ENCODE peak calls at places on chromosomes 7 and 10, in seven cellular contexts. Z, F, W, E, A, K and N are unnamed samples.

GRCh38 chr7:26490631-26491624 is 199.3 kb downstream of the SNX10 start:
- DNase-seq in Z (no peak), F (peak; percentile 79), W (no peak), E (peak; percentile 17), A (no peak), K (peak; percentile 50), N (no peak)

GRCh38 chr10:93715345-93715744 is 13.0 kb upstream of the FRA10AC1 start:
- DNase-seq in Z (no peak), F (no peak), W (no peak), E (no peak), A (no peak), K (no peak), N (no peak)

GRCh38 chr7:48042216-48042615 is 6.9 kb downstream of the C7orf57 start:
- DNase-seq in Z (no peak), F (no peak), W (no peak), E (no peak), A (no peak), K (no peak), N (no peak)

GRCh38 chr7:8282871-8283270 is 20.9 kb upstream of the ICA1 start:
- DNase-seq in Z (no peak), F (no peak), W (no peak), E (no peak), A (no peak), K (no peak), N (no peak)

GRCh38 chr7:88835147-88835728 is 39.7 kb upstream of the TEX47 start:
- DNase-seq in Z (no peak), F (peak; percentile 10), W (peak; percentile 10), E (peak; percentile 5), A (peak; percentile 25), K (peak; percentile 59), N (peak; percentile 65)

GRCh38 chr10:6778992-6779701 is 199.1 kb upstream of the PRKCQ start:
- DNase-seq in Z (no peak), F (no peak), W (peak; percentile 75), E (no peak), A (peak; percentile 87), K (no peak), N (no peak)

GRCh38 chr7:155255660-155256059 is 42.0 kb upstream of the INSIG1 start:
- DNase-seq in Z (no peak), F (no peak), W (no peak), E (no peak), A (no peak), K (no peak), N (no peak)

GRCh38 chr10:59206204-59206720 is 29.8 kb downstream of the PHYHIPL start:
- DNase-seq in Z (no peak), F (no peak), W (no peak), E (no peak), A (no peak), K (no peak), N (no peak)

GRCh38 chr10:70578371-70578947 is 24.1 kb downstream of the PRF1 start:
- DNase-seq in Z (no peak), F (no peak), W (no peak), E (no peak), A (peak; percentile 88), K (peak; percentile 91), N (peak; percentile 96)

GRCh38 chr7:100079024-100079560 is 2.4 kb downstream of the ZNF3 start:
- DNase-seq in Z (no peak), F (no peak), W (peak; percentile 94), E (no peak), A (no peak), K (no peak), N (no peak)

GRCh38 chr7:138943061-138943460 is 38.1 kb downstream of the KIAA1549 start:
- DNase-seq in Z (no peak), F (no peak), W (peak; percentile 47), E (no peak), A (no peak), K (no peak), N (no peak)

GRCh38 chr7:158959021-158959717 is 102.8 kb downstream of the DYNC2I1 start:
- DNase-seq in Z (no peak), F (no peak), W (no peak), E (no peak), A (no peak), K (no peak), N (no peak)

GRCh38 chr7:51246258-51247245 is 70.1 kb downstream of the COBL start:
- DNase-seq in Z (no peak), F (no peak), W (peak; percentile 87), E (peak; percentile 49), A (no peak), K (no peak), N (no peak)

GRCh38 chr7:954330-955238 is at the start of gene ADAP1:
- DNase-seq in Z (no peak), F (no peak), W (peak; percentile 72), E (no peak), A (no peak), K (peak; percentile 81), N (no peak)

GRCh38 chr7:127585044-127585953 is at the start of gene GCC1:
- DNase-seq in Z (peak; percentile 86), F (peak; percentile 10), W (peak; percentile 86), E (peak; percentile 82), A (peak; percentile 74), K (peak; percentile 89), N (peak; percentile 94)

GRCh38 chr7:98646465-98646864 is 29.4 kb downstream of the NPTX2 start:
- DNase-seq in Z (no peak), F (no peak), W (no peak), E (no peak), A (no peak), K (no peak), N (no peak)

GRCh38 chr10:86862373-86862772 is 95.0 kb downstream of the MMRN2 start:
- DNase-seq in Z (no peak), F (no peak), W (no peak), E (no peak), A (no peak), K (no peak), N (no peak)

GRCh38 chr10:75396861-75397570 is 4.5 kb downstream of the ZNF503 start:
- DNase-seq in Z (no peak), F (no peak), W (no peak), E (no peak), A (no peak), K (no peak), N (no peak)

GRCh38 chr10:125117941-125118630 is 42.3 kb downstream of the CTBP2 start:
- DNase-seq in Z (no peak), F (no peak), W (peak; percentile 63), E (no peak), A (no peak), K (no peak), N (no peak)